ENCODE peak calls at places on chromosomes 11 and 22, in nine cellular contexts. One of them, this sample, is unnamed.

GRCh38 chr11:5364214-5364613 is 12.9 kb downstream of the OR51B6 start:
- DNase-seq in cardiac fibroblast: peak
- DNase-seq in MM.1S: no peak
- DNase-seq in mucosa of descending colon: no peak
- DNase-seq in fibroblast of lung: peak
- DNase-seq in coronary artery: no peak
- DNase-seq in glutamatergic neuron: no peak
- DNase-seq in fibroblast of the aortic adventitia: peak
- DNase-seq in astrocyte of the spinal cord: peak
- DNase-seq in this sample: peak

GRCh38 chr11:96124155-96124554 is 200.2 kb upstream of the MTMR2 start:
- DNase-seq in cardiac fibroblast: no peak
- DNase-seq in MM.1S: no peak
- DNase-seq in mucosa of descending colon: no peak
- DNase-seq in fibroblast of lung: no peak
- DNase-seq in coronary artery: no peak
- DNase-seq in glutamatergic neuron: no peak
- DNase-seq in fibroblast of the aortic adventitia: no peak
- DNase-seq in astrocyte of the spinal cord: no peak
- DNase-seq in this sample: no peak

GRCh38 chr11:3126901-3127691 is 38.0 kb downstream of the OSBPL5 start:
- DNase-seq in cardiac fibroblast: no peak
- DNase-seq in MM.1S: no peak
- DNase-seq in mucosa of descending colon: peak
- DNase-seq in fibroblast of lung: no peak
- DNase-seq in coronary artery: no peak
- DNase-seq in glutamatergic neuron: peak
- DNase-seq in fibroblast of the aortic adventitia: no peak
- DNase-seq in astrocyte of the spinal cord: no peak
- DNase-seq in this sample: no peak

GRCh38 chr11:78351979-78352731 is 65.5 kb downstream of the GAB2 start:
- DNase-seq in cardiac fibroblast: no peak
- DNase-seq in MM.1S: no peak
- DNase-seq in mucosa of descending colon: no peak
- DNase-seq in fibroblast of lung: no peak
- DNase-seq in coronary artery: no peak
- DNase-seq in glutamatergic neuron: no peak
- DNase-seq in fibroblast of the aortic adventitia: no peak
- DNase-seq in astrocyte of the spinal cord: peak
- DNase-seq in this sample: no peak

GRCh38 chr11:66692446-66692845 is 14.8 kb upstream of the RBM4B start:
- DNase-seq in cardiac fibroblast: no peak
- DNase-seq in MM.1S: no peak
- DNase-seq in mucosa of descending colon: no peak
- DNase-seq in fibroblast of lung: no peak
- DNase-seq in coronary artery: no peak
- DNase-seq in glutamatergic neuron: no peak
- DNase-seq in fibroblast of the aortic adventitia: no peak
- DNase-seq in astrocyte of the spinal cord: no peak
- DNase-seq in this sample: no peak

GRCh38 chr11:46260161-46260560 is 17.3 kb upstream of the CREB3L1 start:
- DNase-seq in cardiac fibroblast: no peak
- DNase-seq in MM.1S: no peak
- DNase-seq in mucosa of descending colon: peak
- DNase-seq in fibroblast of lung: no peak
- DNase-seq in coronary artery: no peak
- DNase-seq in glutamatergic neuron: no peak
- DNase-seq in fibroblast of the aortic adventitia: no peak
- DNase-seq in astrocyte of the spinal cord: no peak
- DNase-seq in this sample: no peak

GRCh38 chr11:64144587-64145295 is 21.2 kb downstream of the MACROD1 start:
- DNase-seq in cardiac fibroblast: no peak
- DNase-seq in MM.1S: no peak
- DNase-seq in mucosa of descending colon: no peak
- DNase-seq in fibroblast of lung: no peak
- DNase-seq in coronary artery: no peak
- DNase-seq in glutamatergic neuron: no peak
- DNase-seq in fibroblast of the aortic adventitia: no peak
- DNase-seq in astrocyte of the spinal cord: no peak
- DNase-seq in this sample: no peak

GRCh38 chr22:50739894-50740293 is 1.9 kb downstream of the ACR start:
- DNase-seq in cardiac fibroblast: no peak
- DNase-seq in MM.1S: no peak
- DNase-seq in mucosa of descending colon: no peak
- DNase-seq in fibroblast of lung: no peak
- DNase-seq in coronary artery: no peak
- DNase-seq in glutamatergic neuron: no peak
- DNase-seq in fibroblast of the aortic adventitia: no peak
- DNase-seq in astrocyte of the spinal cord: no peak
- DNase-seq in this sample: no peak

GRCh38 chr22:50059185-50059880 is 1.2 kb upstream of the TTLL8 start:
- DNase-seq in cardiac fibroblast: peak
- DNase-seq in MM.1S: peak
- DNase-seq in mucosa of descending colon: peak
- DNase-seq in fibroblast of lung: no peak
- DNase-seq in coronary artery: peak
- DNase-seq in glutamatergic neuron: peak
- DNase-seq in fibroblast of the aortic adventitia: peak
- DNase-seq in astrocyte of the spinal cord: no peak
- DNase-seq in this sample: no peak

GRCh38 chr11:127640822-127641485 is 640.4 kb upstream of the KIRREL3 start:
- DNase-seq in cardiac fibroblast: peak
- DNase-seq in MM.1S: peak
- DNase-seq in mucosa of descending colon: no peak
- DNase-seq in fibroblast of lung: peak
- DNase-seq in coronary artery: no peak
- DNase-seq in glutamatergic neuron: no peak
- DNase-seq in fibroblast of the aortic adventitia: no peak
- DNase-seq in astrocyte of the spinal cord: peak
- DNase-seq in this sample: no peak

GRCh38 chr11:41861791-41862190 is 402.3 kb upstream of the LRRC4C start:
- DNase-seq in cardiac fibroblast: no peak
- DNase-seq in MM.1S: no peak
- DNase-seq in mucosa of descending colon: no peak
- DNase-seq in fibroblast of lung: no peak
- DNase-seq in coronary artery: no peak
- DNase-seq in glutamatergic neuron: no peak
- DNase-seq in fibroblast of the aortic adventitia: no peak
- DNase-seq in astrocyte of the spinal cord: no peak
- DNase-seq in this sample: no peak

GRCh38 chr22:41003041-41003440 is 51.9 kb downstream of the RBX1 start:
- DNase-seq in cardiac fibroblast: no peak
- DNase-seq in MM.1S: no peak
- DNase-seq in mucosa of descending colon: no peak
- DNase-seq in fibroblast of lung: no peak
- DNase-seq in coronary artery: no peak
- DNase-seq in glutamatergic neuron: no peak
- DNase-seq in fibroblast of the aortic adventitia: no peak
- DNase-seq in astrocyte of the spinal cord: no peak
- DNase-seq in this sample: no peak

GRCh38 chr11:46905806-46906205 is 12.5 kb downstream of the LRP4 start:
- DNase-seq in cardiac fibroblast: no peak
- DNase-seq in MM.1S: no peak
- DNase-seq in mucosa of descending colon: no peak
- DNase-seq in fibroblast of lung: no peak
- DNase-seq in coronary artery: no peak
- DNase-seq in glutamatergic neuron: no peak
- DNase-seq in fibroblast of the aortic adventitia: no peak
- DNase-seq in astrocyte of the spinal cord: peak
- DNase-seq in this sample: no peak

DNA sequence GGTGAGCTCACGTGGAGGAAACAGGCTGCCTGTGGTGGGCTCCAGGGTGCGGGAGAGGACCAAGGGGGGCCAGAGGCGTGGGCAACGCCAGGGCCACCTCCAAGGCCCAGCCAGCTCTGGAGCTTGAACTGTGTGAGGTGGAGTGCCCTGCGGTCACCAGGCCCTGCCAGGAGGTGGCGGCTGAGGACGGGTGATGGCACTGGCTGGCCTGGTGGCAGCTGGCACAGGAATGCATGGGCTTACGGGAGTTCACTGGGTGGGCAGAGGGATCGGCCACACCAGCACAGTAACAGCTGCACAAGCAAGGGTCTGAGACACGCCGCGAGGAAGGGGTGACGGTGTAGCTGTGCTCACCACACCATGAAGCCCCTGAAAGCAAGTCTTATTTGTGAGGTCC is 15.8 kb downstream of the TOLLIP start:
- DNase-seq in cardiac fibroblast: no peak
- DNase-seq in MM.1S: no peak
- DNase-seq in mucosa of descending colon: no peak
- DNase-seq in fibroblast of lung: no peak
- DNase-seq in coronary artery: no peak
- DNase-seq in glutamatergic neuron: peak
- DNase-seq in fibroblast of the aortic adventitia: no peak
- DNase-seq in astrocyte of the spinal cord: no peak
- DNase-seq in this sample: no peak
- TF ChIP-seq CTCF in cardiac fibroblast: peak
- TF ChIP-seq CTCF in MM.1S: peak
- TF ChIP-seq CTCF in mucosa of descending colon: no peak
- TF ChIP-seq CTCF in fibroblast of lung: peak
- TF ChIP-seq CTCF in coronary artery: no peak
- TF ChIP-seq CTCF in glutamatergic neuron: no peak
- TF ChIP-seq CTCF in fibroblast of the aortic adventitia: no peak
- TF ChIP-seq CTCF in astrocyte of the spinal cord: peak
- TF ChIP-seq CTCF in this sample: peak

DNA sequence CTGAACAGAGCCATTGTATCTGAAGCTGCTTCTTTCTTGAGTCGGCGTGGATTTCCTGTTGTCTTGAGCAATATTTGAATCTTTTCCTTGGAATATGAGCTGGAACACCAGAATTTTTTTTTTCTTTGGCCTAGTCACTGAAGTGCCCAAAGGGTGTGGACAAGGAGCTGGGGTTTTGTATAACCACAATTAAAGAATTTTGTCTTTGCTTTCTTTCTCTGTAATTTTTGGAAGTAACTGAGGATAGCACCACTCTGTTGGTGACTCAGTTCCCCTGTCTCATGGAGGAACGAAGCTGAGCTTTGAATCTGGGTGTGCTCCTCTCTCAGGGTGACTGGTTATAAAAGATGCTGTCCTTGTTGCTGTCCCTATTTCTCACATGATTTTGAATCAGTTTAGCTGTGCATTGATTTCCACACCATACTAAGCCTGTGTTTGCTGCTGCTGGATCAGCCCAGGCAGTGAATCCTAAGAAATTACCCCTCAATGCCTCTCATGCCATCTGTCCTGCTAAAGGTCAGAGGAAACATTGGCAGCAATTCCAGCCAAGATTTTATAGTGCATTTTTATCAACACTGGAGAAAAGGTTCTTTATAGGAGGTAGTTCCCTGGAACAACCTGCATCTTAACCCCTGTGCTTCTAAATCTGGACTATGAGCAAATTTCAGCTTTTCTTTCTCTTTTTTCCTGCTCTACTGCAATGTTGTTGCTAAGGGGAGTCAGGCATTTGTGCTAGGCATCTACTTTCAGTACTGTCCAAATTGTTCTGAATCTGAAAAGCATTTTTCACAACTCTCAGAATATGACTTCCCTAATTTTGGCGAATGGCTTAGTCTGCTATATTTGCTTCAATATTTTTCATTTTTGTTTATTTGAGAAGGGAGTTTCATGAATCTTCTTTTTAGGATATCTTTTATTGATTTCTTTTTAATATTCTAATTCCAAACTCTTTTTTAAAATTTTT is 540.8 kb downstream of the SOX6 start:
- DNase-seq in cardiac fibroblast: peak
- DNase-seq in MM.1S: no peak
- DNase-seq in mucosa of descending colon: no peak
- DNase-seq in fibroblast of lung: peak
- DNase-seq in coronary artery: no peak
- DNase-seq in glutamatergic neuron: no peak
- DNase-seq in fibroblast of the aortic adventitia: peak
- DNase-seq in astrocyte of the spinal cord: peak
- DNase-seq in this sample: no peak
- TF ChIP-seq CTCF in cardiac fibroblast: no peak
- TF ChIP-seq CTCF in MM.1S: no peak
- TF ChIP-seq CTCF in mucosa of descending colon: no peak
- TF ChIP-seq CTCF in fibroblast of lung: no peak
- TF ChIP-seq CTCF in coronary artery: no peak
- TF ChIP-seq CTCF in glutamatergic neuron: no peak
- TF ChIP-seq CTCF in fibroblast of the aortic adventitia: no peak
- TF ChIP-seq CTCF in astrocyte of the spinal cord: no peak
- TF ChIP-seq CTCF in this sample: no peak

DNA sequence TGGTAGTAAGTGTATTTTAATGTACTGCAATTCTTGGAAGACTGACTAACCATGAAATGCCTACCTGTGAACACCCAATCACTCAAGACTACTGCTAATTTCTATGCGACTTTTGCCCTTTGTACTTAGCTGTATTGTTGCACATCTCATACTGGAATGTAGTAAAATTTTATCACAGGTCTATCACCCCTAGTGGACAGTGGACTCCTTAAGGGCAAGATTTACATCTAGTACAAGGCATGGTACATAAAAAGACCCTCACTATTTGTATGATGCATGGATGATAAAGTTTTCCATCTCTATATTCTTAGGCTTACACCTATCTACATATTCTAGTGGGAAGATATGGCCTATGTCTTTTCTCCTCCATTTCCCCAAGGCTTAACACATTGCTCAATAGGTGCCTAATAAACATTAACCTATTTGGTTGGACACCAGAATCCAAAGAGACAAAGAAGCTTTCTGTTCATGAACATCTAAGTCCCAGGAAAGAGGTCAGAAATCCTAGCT is 26.1 kb downstream of the SERGEF start:
- DNase-seq in cardiac fibroblast: no peak
- DNase-seq in MM.1S: no peak
- DNase-seq in mucosa of descending colon: no peak
- DNase-seq in fibroblast of lung: no peak
- DNase-seq in coronary artery: no peak
- DNase-seq in glutamatergic neuron: no peak
- DNase-seq in fibroblast of the aortic adventitia: peak
- DNase-seq in astrocyte of the spinal cord: no peak
- DNase-seq in this sample: no peak
- TF ChIP-seq CTCF in cardiac fibroblast: no peak
- TF ChIP-seq CTCF in MM.1S: no peak
- TF ChIP-seq CTCF in mucosa of descending colon: no peak
- TF ChIP-seq CTCF in fibroblast of lung: peak
- TF ChIP-seq CTCF in coronary artery: no peak
- TF ChIP-seq CTCF in glutamatergic neuron: no peak
- TF ChIP-seq CTCF in fibroblast of the aortic adventitia: peak
- TF ChIP-seq CTCF in astrocyte of the spinal cord: peak
- TF ChIP-seq CTCF in this sample: peak

DNA sequence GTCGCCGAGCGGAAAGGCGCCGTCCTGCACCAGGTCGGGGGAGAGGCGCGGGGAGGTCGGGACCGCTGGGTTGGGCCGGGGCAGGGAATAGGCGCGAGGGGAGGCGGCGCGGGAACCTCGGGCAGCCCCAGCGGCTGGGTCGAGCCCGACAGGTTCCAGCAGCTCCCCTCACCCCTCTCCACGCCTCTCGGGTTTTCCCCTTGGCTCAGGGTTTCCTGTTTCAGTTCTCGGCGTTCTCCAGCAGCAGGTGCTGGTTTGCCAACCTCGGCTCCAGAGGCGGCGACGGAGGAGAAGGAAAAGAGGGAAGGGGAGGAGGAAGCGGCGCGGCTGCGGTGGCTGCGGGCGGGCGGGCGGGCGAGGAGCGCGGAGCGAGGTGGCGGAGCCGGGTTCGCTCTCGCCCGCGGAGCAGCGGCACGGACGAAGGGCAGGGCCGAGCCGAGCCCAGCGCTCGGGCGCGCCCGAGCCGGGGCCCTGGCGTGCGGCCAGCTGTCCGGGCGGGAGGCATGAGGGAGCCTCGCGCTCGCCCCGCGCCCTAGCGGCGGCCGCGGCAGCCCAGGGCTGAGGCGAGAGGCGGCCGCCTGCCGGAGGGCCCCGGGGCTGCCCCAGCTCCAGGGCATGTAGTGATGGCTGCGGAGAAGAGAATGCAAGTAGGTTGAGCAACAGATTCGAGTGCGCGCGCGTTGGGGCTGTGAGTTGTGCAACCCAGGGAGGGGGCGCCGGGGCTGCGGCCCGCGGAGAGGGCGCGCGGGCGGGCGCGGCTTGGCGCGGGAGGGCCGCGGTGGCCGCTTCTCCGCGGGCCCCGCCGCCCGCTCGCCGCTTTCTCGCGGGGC is at the start of gene ZC3H12C:
- DNase-seq in cardiac fibroblast: peak
- DNase-seq in MM.1S: peak
- DNase-seq in mucosa of descending colon: peak
- DNase-seq in fibroblast of lung: peak
- DNase-seq in coronary artery: peak
- DNase-seq in glutamatergic neuron: peak
- DNase-seq in fibroblast of the aortic adventitia: peak
- DNase-seq in astrocyte of the spinal cord: peak
- DNase-seq in this sample: peak
- TF ChIP-seq CTCF in cardiac fibroblast: peak
- TF ChIP-seq CTCF in MM.1S: peak
- TF ChIP-seq CTCF in mucosa of descending colon: peak
- TF ChIP-seq CTCF in fibroblast of lung: peak
- TF ChIP-seq CTCF in coronary artery: no peak
- TF ChIP-seq CTCF in glutamatergic neuron: peak
- TF ChIP-seq CTCF in fibroblast of the aortic adventitia: peak
- TF ChIP-seq CTCF in astrocyte of the spinal cord: peak
- TF ChIP-seq CTCF in this sample: peak